ENCODE peak calls at places on chromosomes 7 and 10, in four cellular contexts. One of them, this sample, is unnamed.
A peak's percentile ranks its signal among the peaks of the same experiment; 100 is the strongest.

GRCh38 chr7:116692599-116693308 is 20.8 kb downstream of the MET start:
- DNase-seq in IMR-90: peak; percentile 65
- DNase-seq in A549: no peak
- DNase-seq in mammary epithelial cell: peak; percentile 83
- DNase-seq in this sample: no peak

GRCh38 chr10:90319188-90319914 is 538.5 kb downstream of the HTR7 start:
- DNase-seq in IMR-90: peak; percentile 94
- DNase-seq in A549: peak; percentile 73
- DNase-seq in mammary epithelial cell: peak; percentile 90
- DNase-seq in this sample: peak; percentile 46

GRCh38 chr7:137961200-137962177 is 40.4 kb downstream of the CREB3L2 start:
- DNase-seq in IMR-90: peak; percentile 53
- DNase-seq in mammary epithelial cell: no peak
- DNase-seq in A549: no peak
- DNase-seq in this sample: no peak

GRCh38 chr10:2933519-2933918 is 133.8 kb upstream of the PFKP start:
- DNase-seq in mammary epithelial cell: no peak
- DNase-seq in IMR-90: no peak
- DNase-seq in A549: no peak
- DNase-seq in this sample: no peak

GRCh38 chr10:73017955-73018480 is 63.4 kb upstream of the PLA2G12B start:
- DNase-seq in A549: no peak
- DNase-seq in IMR-90: no peak
- DNase-seq in mammary epithelial cell: no peak
- DNase-seq in this sample: peak; percentile 12

GRCh38 chr10:104150206-104150605 is 28.2 kb downstream of the SFR1 start:
- DNase-seq in IMR-90: peak; percentile 28
- DNase-seq in mammary epithelial cell: peak; percentile 32
- DNase-seq in A549: no peak
- DNase-seq in this sample: no peak

GRCh38 chr7:44321796-44322195 is 3.6 kb downstream of the CAMK2B start:
- DNase-seq in A549: no peak
- DNase-seq in mammary epithelial cell: no peak
- DNase-seq in IMR-90: no peak
- DNase-seq in this sample: no peak

GRCh38 chr10:86827639-86828038 is 71.2 kb downstream of the BMPR1A start:
- DNase-seq in IMR-90: no peak
- DNase-seq in mammary epithelial cell: no peak
- DNase-seq in A549: no peak
- DNase-seq in this sample: peak; percentile 41

GRCh38 chr7:154178890-154179289 is 126.7 kb downstream of the DPP6 start:
- DNase-seq in mammary epithelial cell: no peak
- DNase-seq in IMR-90: no peak
- DNase-seq in A549: peak; percentile 33
- DNase-seq in this sample: no peak

GRCh38 chr7:31116615-31117014 is 64.5 kb downstream of the ADCYAP1R1 start:
- DNase-seq in IMR-90: no peak
- DNase-seq in mammary epithelial cell: no peak
- DNase-seq in A549: no peak
- DNase-seq in this sample: no peak

GRCh38 chr7:100865971-100866720 is 1.0 kb upstream of the TRIP6 start:
- DNase-seq in A549: no peak
- DNase-seq in IMR-90: no peak
- DNase-seq in mammary epithelial cell: peak; percentile 69
- DNase-seq in this sample: peak; percentile 89

GRCh38 chr10:122494173-122494820 is 32.9 kb downstream of the HTRA1 start:
- DNase-seq in mammary epithelial cell: peak; percentile 67
- DNase-seq in IMR-90: no peak
- DNase-seq in A549: no peak
- DNase-seq in this sample: no peak

GRCh38 chr10:56522166-56522565 is 161.1 kb upstream of the ZWINT start:
- DNase-seq in mammary epithelial cell: no peak
- DNase-seq in A549: no peak
- DNase-seq in IMR-90: no peak
- DNase-seq in this sample: no peak

GRCh38 chr7:102991540-102992214 is 78.9 kb downstream of the LRRC17 start:
- DNase-seq in mammary epithelial cell: peak; percentile 89
- DNase-seq in IMR-90: peak; percentile 99
- DNase-seq in A549: peak; percentile 92
- DNase-seq in this sample: peak; percentile 55

GRCh38 chr10:21166557-21167287 is 269.6 kb upstream of the NEBL start:
- DNase-seq in A549: no peak
- DNase-seq in mammary epithelial cell: no peak
- DNase-seq in IMR-90: no peak
- DNase-seq in this sample: no peak

GRCh38 chr10:126092806-126093205 is 196.4 kb downstream of the FANK1 start:
- DNase-seq in IMR-90: peak; percentile 17
- DNase-seq in A549: no peak
- DNase-seq in mammary epithelial cell: no peak
- DNase-seq in this sample: no peak

GRCh38 chr10:98309366-98310355 is 41.7 kb upstream of the LOXL4 start:
- DNase-seq in mammary epithelial cell: peak; percentile 50
- DNase-seq in IMR-90: peak; percentile 87
- DNase-seq in A549: peak; percentile 68
- DNase-seq in this sample: peak; percentile 29

GRCh38 chr7:1210321-1210978 is 22.2 kb upstream of the UNCX start:
- DNase-seq in IMR-90: no peak
- DNase-seq in mammary epithelial cell: no peak
- DNase-seq in A549: no peak
- DNase-seq in this sample: no peak

GRCh38 chr7:1459930-1460756 is 873 bp upstream of the MICALL2 start:
- DNase-seq in A549: no peak
- DNase-seq in mammary epithelial cell: peak; percentile 43
- DNase-seq in IMR-90: no peak
- DNase-seq in this sample: no peak

GRCh38 chr7:117458977-117459583 is 20.7 kb upstream of the CFTR start:
- DNase-seq in mammary epithelial cell: no peak
- DNase-seq in IMR-90: peak; percentile 44
- DNase-seq in A549: peak; percentile 17
- DNase-seq in this sample: no peak

GRCh38 chr7:140230517-140230861 is 53.7 kb upstream of the KDM7A start:
- DNase-seq in A549: no peak
- DNase-seq in IMR-90: no peak
- DNase-seq in mammary epithelial cell: no peak
- DNase-seq in this sample: no peak

GRCh38 chr7:81469299-81470083 is 300.4 kb downstream of the HGF start:
- DNase-seq in A549: no peak
- DNase-seq in mammary epithelial cell: no peak
- DNase-seq in IMR-90: no peak
- DNase-seq in this sample: no peak

GRCh38 chr7:29345590-29345989 is 151.0 kb downstream of the CHN2 start:
- DNase-seq in mammary epithelial cell: peak; percentile 29
- DNase-seq in A549: peak; percentile 12
- DNase-seq in IMR-90: no peak
- DNase-seq in this sample: no peak

GRCh38 chr10:13421382-13421917 is 73.4 kb upstream of the SEPHS1 start:
- DNase-seq in mammary epithelial cell: peak; percentile 56
- DNase-seq in A549: no peak
- DNase-seq in IMR-90: no peak
- DNase-seq in this sample: no peak

GRCh38 chr7:992445-992741 is 9.4 kb downstream of the CYP2W1 start:
- DNase-seq in A549: no peak
- DNase-seq in IMR-90: no peak
- DNase-seq in mammary epithelial cell: no peak
- DNase-seq in this sample: no peak

GRCh38 chr10:73585223-73585784 is 5.8 kb downstream of the USP54 start:
- DNase-seq in A549: no peak
- DNase-seq in mammary epithelial cell: peak; percentile 48
- DNase-seq in IMR-90: peak; percentile 28
- DNase-seq in this sample: no peak

GRCh38 chr10:12605580-12606405 is 256.4 kb downstream of the CAMK1D start:
- DNase-seq in mammary epithelial cell: peak; percentile 32
- DNase-seq in A549: peak; percentile 79
- DNase-seq in IMR-90: peak; percentile 60
- DNase-seq in this sample: peak; percentile 81

GRCh38 chr10:32381165-32381564 is 34.2 kb upstream of the EPC1 start:
- DNase-seq in IMR-90: no peak
- DNase-seq in A549: no peak
- DNase-seq in mammary epithelial cell: no peak
- DNase-seq in this sample: no peak

GRCh38 chr10:32388258-32389027 is 41.5 kb upstream of the EPC1 start:
- DNase-seq in mammary epithelial cell: no peak
- DNase-seq in IMR-90: no peak
- DNase-seq in A549: no peak
- DNase-seq in this sample: no peak

GRCh38 chr10:32384185-32384584 is 37.2 kb upstream of the EPC1 start:
- DNase-seq in A549: no peak
- DNase-seq in IMR-90: no peak
- DNase-seq in mammary epithelial cell: no peak
- DNase-seq in this sample: no peak

DNA sequence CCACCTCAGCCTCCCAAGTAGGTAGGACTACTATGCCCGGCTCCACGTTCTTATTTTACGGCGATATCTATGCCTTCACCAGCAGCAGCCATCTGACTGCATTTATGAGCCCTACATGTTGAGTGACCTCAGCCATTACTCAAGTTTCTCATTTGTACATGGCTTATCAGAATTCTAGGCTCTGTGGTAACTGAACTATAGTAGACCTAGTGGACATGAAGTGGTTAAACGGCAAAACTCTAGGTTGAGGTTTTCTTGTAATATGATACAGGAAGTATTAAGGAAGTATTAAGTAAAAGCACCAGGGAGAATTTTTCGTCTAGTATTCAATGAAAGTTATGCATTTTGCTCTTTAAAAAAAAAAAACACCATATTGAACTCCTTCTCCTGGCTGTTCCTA is 39.7 kb upstream of the EPC1 start:
- DNase-seq in mammary epithelial cell: no peak
- DNase-seq in A549: no peak
- DNase-seq in IMR-90: peak; percentile 27
- DNase-seq in this sample: peak; percentile 36
- H3K4me2 ChIP-seq in mammary epithelial cell: no peak overlapping the region
- H3K4me2 ChIP-seq in A549: peak overlapping the region; percentile 27
- H3K4me2 ChIP-seq in IMR-90: peak overlapping the region; percentile 13
- H3K4me2 ChIP-seq in this sample: peak overlapping the region; percentile 12

DNA sequence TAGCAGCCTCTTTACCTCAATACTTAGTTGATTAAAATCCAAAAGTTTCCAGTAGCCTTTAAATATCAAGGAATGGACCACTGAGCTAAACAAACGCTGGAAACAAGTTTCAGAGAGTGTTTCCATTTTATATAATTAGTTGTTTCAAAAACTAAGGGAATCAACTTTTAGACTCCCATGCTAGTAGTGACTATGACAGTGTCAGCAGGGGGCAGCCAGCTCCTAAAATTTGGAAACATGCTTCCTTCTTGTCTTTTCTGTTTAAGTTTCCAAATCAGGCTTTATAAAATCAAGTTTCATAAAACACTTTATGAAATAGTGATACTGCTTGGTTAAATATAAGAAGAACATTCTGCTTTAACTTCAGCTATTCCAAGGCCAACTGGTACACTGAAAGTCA is 138.2 kb upstream of the TMEM229A start:
- DNase-seq in A549: peak; percentile 14
- DNase-seq in IMR-90: peak; percentile 62
- DNase-seq in mammary epithelial cell: peak; percentile 6
- DNase-seq in this sample: no peak
- TF ChIP-seq CTCF in A549: no peak
- TF ChIP-seq CTCF in IMR-90: peak; percentile 79
- TF ChIP-seq CTCF in mammary epithelial cell: peak; percentile 42
- TF ChIP-seq CTCF in this sample: peak; percentile 33

GRCh38 chr10:9052767-9053166 is 998.3 kb downstream of the GATA3 start:
- DNase-seq in mammary epithelial cell: peak; percentile 19
- DNase-seq in IMR-90: no peak
- DNase-seq in A549: no peak
- DNase-seq in this sample: no peak
- H3K4me2 ChIP-seq in mammary epithelial cell: no peak overlapping the region
- H3K4me2 ChIP-seq in IMR-90: no peak overlapping the region
- H3K4me2 ChIP-seq in A549: no peak overlapping the region
- H3K4me2 ChIP-seq in this sample: no peak overlapping the region

DNA sequence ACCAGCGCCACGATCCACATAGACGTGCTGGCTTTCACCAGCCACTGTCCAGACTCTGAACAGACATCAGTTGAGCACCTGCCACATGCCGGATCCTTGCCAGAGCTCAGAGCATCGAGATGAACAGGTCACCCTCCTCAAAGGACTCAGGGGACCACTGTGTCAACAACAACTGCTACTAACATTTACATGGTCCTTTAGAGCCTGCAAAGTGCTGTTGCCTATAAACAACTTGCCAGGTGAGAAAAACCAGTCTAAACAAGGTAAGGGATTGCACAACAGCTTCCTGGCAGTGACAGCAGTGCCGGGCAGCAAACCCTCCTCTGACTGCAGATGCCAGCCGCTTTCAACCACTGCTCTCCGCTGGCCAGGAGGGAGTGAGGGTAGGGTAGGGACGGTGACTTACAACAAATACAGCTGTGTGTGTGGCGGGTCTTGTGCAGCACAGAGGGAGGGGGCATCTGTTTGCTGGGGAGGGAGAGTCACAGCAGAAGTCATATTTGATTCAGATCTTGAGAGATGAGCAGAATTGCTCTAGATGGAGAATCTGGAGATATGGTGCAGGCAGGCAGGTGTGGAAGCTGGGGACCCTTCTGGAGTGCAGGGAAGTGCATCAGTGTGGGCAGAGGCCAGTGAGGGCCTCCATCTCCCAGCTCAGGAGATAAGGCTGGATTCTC is 32.8 kb upstream of the RHEB start:
- DNase-seq in mammary epithelial cell: peak; percentile 71
- DNase-seq in IMR-90: no peak
- DNase-seq in A549: no peak
- DNase-seq in this sample: peak; percentile 93
- TF ChIP-seq CTCF in mammary epithelial cell: no peak
- TF ChIP-seq CTCF in IMR-90: no peak
- TF ChIP-seq CTCF in A549: no peak
- TF ChIP-seq CTCF in this sample: no peak

This sample was measured in PC-9.